ENCODE peak calls at places on chromosomes 3 and 15, in ten cellular contexts. O is stimulated activated CD8-positive, alpha-beta memory T cell treated with anti-CD3 and anti-CD28 coated beads, Interleukin-15, amount 100 ng/mL, for 24 hours; B is cardiac fibroblast; T is EL; I is SW 1271; S is BE2C; W is central memory CD8-positive, alpha-beta T cell; V is foreskin fibroblast; H is breast epithelium; R is astrocyte. K is an unnamed sample.

GRCh38 chr3:61574854-61575253 is 13.5 kb downstream of the PTPRG start:
- DNase-seq in O (no peak), B (peak), T (peak), I (peak), S (no peak), W (no peak), V (peak), H (no peak), R (peak), K (no peak)

GRCh38 chr3:159988617-159989251 is at the start of gene IL12A:
- DNase-seq in O (peak), B (peak), T (peak), I (peak), S (peak), W (peak), V (peak), H (peak), R (peak), K (peak)

GRCh38 chr3:127184870-127185216 is 8.1 kb upstream of the PRR23E start:
- DNase-seq in O (no peak), B (no peak), T (no peak), I (no peak), S (no peak), W (no peak), V (no peak), H (no peak), R (no peak), K (no peak)

GRCh38 chr3:113223831-113224240 is 12.5 kb downstream of the BOC start:
- DNase-seq in O (no peak), B (no peak), T (no peak), I (no peak), S (no peak), W (no peak), V (no peak), H (no peak), R (no peak), K (no peak)

GRCh38 chr3:94936023-94936580 is 873.2 kb downstream of the NSUN3 start:
- DNase-seq in O (no peak), B (no peak), T (no peak), I (no peak), S (no peak), W (no peak), V (no peak), H (no peak), R (peak), K (no peak)

GRCh38 chr15:39192376-39192775 is 388.5 kb upstream of the THBS1 start:
- DNase-seq in O (no peak), B (no peak), T (no peak), I (no peak), S (no peak), W (no peak), V (no peak), H (no peak), R (peak), K (no peak)

GRCh38 chr3:17740703-17741102 is 1.7 kb downstream of the TBC1D5 start:
- DNase-seq in O (no peak), B (peak), T (peak), I (no peak), S (no peak), W (no peak), V (no peak), H (no peak), R (peak), K (no peak)

GRCh38 chr15:82810863-82811421 is 1.5 kb downstream of the WHAMM start:
- DNase-seq in O (no peak), B (peak), T (no peak), I (peak), S (no peak), W (no peak), V (no peak), H (no peak), R (peak), K (peak)

GRCh38 chr3:32443471-32443870 is 51.8 kb downstream of the CMTM7 start:
- DNase-seq in O (no peak), B (peak), T (peak), I (peak), S (no peak), W (no peak), V (peak), H (peak), R (peak), K (no peak)

GRCh38 chr3:47782538-47783308 is 1.0 kb upstream of the SMARCC1 start:
- DNase-seq in O (no peak), B (no peak), T (no peak), I (no peak), S (no peak), W (no peak), V (no peak), H (no peak), R (no peak), K (no peak)

GRCh38 chr3:78659386-78659987 is 1108.3 kb downstream of the ROBO1 start:
- DNase-seq in O (no peak), B (peak), T (peak), I (peak), S (peak), W (no peak), V (peak), H (no peak), R (no peak), K (no peak)

GRCh38 chr15:67061811-67062348 is 3.5 kb upstream of the SMAD3 start:
- DNase-seq in O (no peak), B (no peak), T (no peak), I (no peak), S (no peak), W (no peak), V (no peak), H (no peak), R (no peak), K (no peak)

GRCh38 chr3:87413821-87414220 is 137.4 kb upstream of the POU1F1 start:
- DNase-seq in O (no peak), B (peak), T (peak), I (no peak), S (no peak), W (no peak), V (no peak), H (no peak), R (peak), K (no peak)

GRCh38 chr3:138732465-138732864 is 102.3 kb downstream of the PIK3CB start:
- DNase-seq in O (no peak), B (no peak), T (no peak), I (no peak), S (no peak), W (no peak), V (no peak), H (no peak), R (no peak), K (no peak)

GRCh38 chr3:116037954-116038911 is 407.1 kb downstream of the LSAMP start:
- DNase-seq in O (no peak), B (peak), T (no peak), I (no peak), S (no peak), W (no peak), V (no peak), H (no peak), R (no peak), K (no peak)

GRCh38 chr15:94274745-94275144 is 43.4 kb downstream of the MCTP2 start:
- DNase-seq in O (no peak), B (no peak), T (no peak), I (no peak), S (no peak), W (no peak), V (no peak), H (no peak), R (no peak), K (no peak)

GRCh38 chr3:124107074-124107473 is 115.2 kb upstream of the ROPN1 start:
- DNase-seq in O (no peak), B (no peak), T (no peak), I (no peak), S (no peak), W (no peak), V (no peak), H (no peak), R (peak), K (no peak)

GRCh38 chr3:55523471-55523870 is 36.4 kb upstream of the WNT5A start:
- DNase-seq in O (no peak), B (no peak), T (no peak), I (no peak), S (no peak), W (no peak), V (no peak), H (no peak), R (no peak), K (no peak)

GRCh38 chr3:124217542-124217941 is 225.6 kb upstream of the ROPN1 start:
- DNase-seq in O (no peak), B (peak), T (peak), I (no peak), S (no peak), W (no peak), V (peak), H (no peak), R (peak), K (no peak)